ENCODE peak calls at places on chromosome 17, in nine cellular contexts. Y, C, X, L, W, A, B, Q and I are unnamed samples.

GRCh38 chr17:10772425-10773380 is 31.2 kb downstream of the TMEM238L start:
- DNase-seq in W (peak), Y (peak), X (peak), C (peak), A (peak), Q (peak), L (peak), B (peak), I (no peak)

GRCh38 chr17:76593338-76593737 is 7.7 kb upstream of the ST6GALNAC2 start:
- DNase-seq in C (no peak), Y (no peak), A (no peak), B (peak), Q (no peak), W (peak), X (no peak), L (no peak), I (no peak)

GRCh38 chr17:51322390-51323029 is 62.2 kb downstream of the UTP18 start:
- DNase-seq in A (no peak), C (peak), W (peak), Q (peak), L (no peak), X (peak), B (peak), Y (peak), I (no peak)

GRCh38 chr17:49180303-49180702 is 30.1 kb downstream of the GNGT2 start:
- DNase-seq in Q (peak), B (peak), Y (peak), X (peak), W (peak), L (no peak), A (peak), C (peak), I (no peak)

GRCh38 chr17:33987162-33987561 is 267.9 kb upstream of the CCL2 start:
- DNase-seq in B (no peak), C (no peak), X (no peak), A (no peak), L (no peak), W (no peak), Q (no peak), Y (no peak), I (no peak)

GRCh38 chr17:42055496-42055895 is 5.1 kb upstream of the C17orf113 start:
- DNase-seq in Q (no peak), Y (no peak), A (no peak), X (peak), L (no peak), W (no peak), B (no peak), C (no peak), I (no peak)

GRCh38 chr17:10666921-10667320 is 9.8 kb upstream of the MYH3 start:
- DNase-seq in X (no peak), W (no peak), Y (no peak), Q (no peak), L (no peak), C (no peak), A (peak), B (no peak), I (no peak)

GRCh38 chr17:77125432-77125901 is 15.3 kb upstream of the SEC14L1 start:
- DNase-seq in C (no peak), B (peak), Y (no peak), L (peak), W (no peak), X (no peak), Q (no peak), A (peak), I (no peak)

GRCh38 chr17:35898283-35899070 is 18.3 kb upstream of the CCL5 start:
- DNase-seq in W (no peak), Y (no peak), X (no peak), C (no peak), L (no peak), Q (no peak), A (no peak), B (no peak), I (no peak)

GRCh38 chr17:45282683-45283644 is 21.1 kb upstream of the SPATA32 start:
- DNase-seq in A (peak), X (no peak), W (peak), B (no peak), L (no peak), Y (no peak), Q (no peak), C (no peak), I (no peak)

GRCh38 chr17:36937001-36937960 is at the start of gene LHX1:
- DNase-seq in B (no peak), Q (peak), A (no peak), L (no peak), X (peak), W (no peak), Y (no peak), C (no peak), I (no peak)

GRCh38 chr17:38799501-38800236 is at the start of gene PIP4K2B:
- DNase-seq in L (peak), A (peak), C (peak), Y (peak), B (peak), X (peak), W (peak), Q (peak), I (peak)

GRCh38 chr17:69254187-69254586 is 25.6 kb upstream of the ABCA10 start:
- DNase-seq in Q (no peak), C (no peak), L (no peak), A (no peak), B (no peak), X (no peak), Y (no peak), W (no peak), I (no peak)

GRCh38 chr17:36463916-36464764 is 22.3 kb upstream of the ZNHIT3 start:
- DNase-seq in X (peak), A (peak), Y (peak), W (peak), Q (peak), B (peak), C (peak), L (peak), I (no peak)

GRCh38 chr17:39632153-39632941 is 4.6 kb upstream of the STARD3 start:
- DNase-seq in C (no peak), Y (no peak), W (no peak), B (peak), A (no peak), Q (no peak), X (no peak), L (no peak), I (no peak)

GRCh38 chr17:48413613-48414405 is 16.2 kb downstream of the SKAP1 start:
- DNase-seq in B (no peak), W (no peak), A (no peak), C (no peak), X (no peak), Y (no peak), Q (no peak), L (no peak), I (no peak)

GRCh38 chr17:47363171-47363570 is 39.4 kb downstream of the EFCAB13 start:
- DNase-seq in Q (no peak), W (no peak), X (no peak), L (no peak), B (no peak), C (no peak), Y (no peak), A (no peak), I (no peak)

GRCh38 chr17:59002848-59003247 is 103.8 kb downstream of the TRIM37 start:
- DNase-seq in B (no peak), Q (no peak), C (no peak), A (no peak), X (no peak), W (no peak), L (no peak), Y (no peak), I (no peak)

GRCh38 chr17:43338886-43339516 is 59.8 kb upstream of the ARL4D start:
- DNase-seq in B (no peak), W (peak), C (peak), Y (no peak), Q (peak), A (peak), L (no peak), X (peak), I (peak)

GRCh38 chr17:6626616-6627015 is 13.9 kb downstream of the KIAA0753 start:
- DNase-seq in B (no peak), C (no peak), Y (no peak), A (no peak), W (no peak), X (no peak), L (no peak), Q (no peak), I (no peak)

GRCh38 chr17:7856081-7856791 is 1.1 kb downstream of the NAA38 start:
- DNase-seq in X (peak), L (no peak), Q (peak), Y (peak), B (no peak), C (peak), W (no peak), A (peak), I (no peak)

GRCh38 chr17:72517413-72518237 is 396.8 kb downstream of the SOX9 start:
- DNase-seq in Q (no peak), Y (no peak), C (no peak), A (no peak), L (no peak), W (no peak), B (no peak), X (no peak), I (no peak)

GRCh38 chr17:43917348-43918025 is 10.2 kb upstream of the MPP2 start:
- DNase-seq in Y (no peak), C (peak), X (peak), B (no peak), Q (peak), A (peak), L (no peak), W (peak), I (no peak)

GRCh38 chr17:50638851-50639767 is 4.4 kb downstream of the ABCC3 start:
- DNase-seq in Q (no peak), Y (no peak), X (peak), A (peak), W (peak), B (peak), C (no peak), L (peak), I (no peak)

GRCh38 chr17:4249452-4250029 is 14.2 kb downstream of the ANKFY1 start:
- DNase-seq in B (no peak), W (peak), A (peak), X (no peak), Y (peak), L (no peak), Q (peak), C (peak), I (no peak)

GRCh38 chr17:44442806-44443205 is 53.4 kb upstream of the ITGA2B start:
- DNase-seq in Q (no peak), B (no peak), C (no peak), Y (no peak), L (no peak), W (no peak), X (no peak), A (no peak), I (no peak)

GRCh38 chr17:64177346-64178010 is 47.5 kb upstream of the ERN1 start:
- DNase-seq in X (no peak), L (no peak), B (no peak), Y (no peak), C (no peak), W (no peak), A (no peak), Q (no peak), I (no peak)

GRCh38 chr17:38418069-38418692 is 10.1 kb upstream of the ARHGAP23 start:
- DNase-seq in X (no peak), A (no peak), Q (no peak), Y (no peak), L (no peak), W (no peak), B (no peak), C (no peak), I (no peak)

GRCh38 chr17:49515196-49515770 is 20.2 kb downstream of the NGFR start:
- DNase-seq in L (no peak), A (peak), Q (peak), X (peak), W (peak), C (peak), B (peak), Y (peak), I (no peak)

GRCh38 chr17:67050066-67050465 is 5.7 kb downstream of the CACNG1 start:
- DNase-seq in X (no peak), Q (no peak), W (no peak), Y (no peak), L (no peak), C (no peak), B (no peak), A (no peak), I (no peak)

GRCh38 chr17:42266918-42267766 is 9.0 kb downstream of the STAT5B start:
- DNase-seq in C (no peak), Y (no peak), Q (no peak), B (peak), L (no peak), A (peak), X (no peak), W (peak), I (no peak)

GRCh38 chr17:55163408-55163807 is 101.4 kb upstream of the HLF start:
- DNase-seq in L (no peak), C (no peak), A (no peak), Y (no peak), X (no peak), B (no peak), W (no peak), Q (no peak), I (no peak)

GRCh38 chr17:62626719-62627218 is 701 bp upstream of the MRC2 start:
- DNase-seq in B (no peak), Q (peak), W (peak), Y (peak), L (no peak), A (peak), C (no peak), X (peak), I (no peak)

DNA sequence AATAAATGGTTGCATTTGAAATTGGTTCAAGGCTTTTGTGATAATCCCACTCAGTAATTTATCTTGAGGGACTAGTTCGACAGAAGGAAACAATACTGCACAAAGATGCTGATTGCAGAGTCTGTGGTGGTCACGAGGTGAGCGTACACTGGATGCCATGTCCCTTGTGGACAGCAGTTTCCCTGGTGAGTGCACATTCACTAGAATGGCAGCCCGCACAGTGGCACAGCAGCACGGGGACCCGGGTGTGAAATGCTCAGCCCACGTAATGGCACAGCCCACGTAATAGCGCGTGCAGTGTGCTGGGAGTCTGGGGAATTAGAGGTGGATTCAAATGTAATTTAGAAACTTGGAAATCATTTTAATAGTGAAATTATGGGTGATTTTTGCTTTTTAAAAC is 154.0 kb downstream of the LGALS9B start:
- DNase-seq in Y (no peak), C (no peak), L (no peak), B (no peak), W (no peak), X (no peak), A (no peak), Q (no peak), I (no peak)
- H3K9ac ChIP-seq in Y (no peak), C (no peak), L (no peak), B (no peak), W (no peak), X (no peak), A (no peak), Q (no peak), I (no peak)

GRCh38 chr17:79812206-79812968 is 15.5 kb upstream of the CBX8 start:
- DNase-seq in X (no peak), C (no peak), B (no peak), W (no peak), Y (no peak), A (no peak), Q (peak), L (no peak), I (no peak)

GRCh38 chr17:79811888-79812205 is 15.0 kb upstream of the CBX8 start:
- DNase-seq in C (no peak), A (no peak), Y (no peak), X (peak), W (no peak), L (no peak), B (no peak), Q (no peak), I (no peak)

GRCh38 chr17:79809530-79810137 is 12.8 kb upstream of the CBX8 start:
- DNase-seq in L (no peak), C (no peak), Q (peak), B (no peak), W (no peak), Y (no peak), X (peak), A (no peak), I (no peak)

GRCh38 chr17:79810138-79811027 is 13.5 kb upstream of the CBX8 start:
- DNase-seq in L (no peak), Q (peak), Y (no peak), C (peak), X (peak), B (peak), A (peak), W (peak), I (no peak)

DNA sequence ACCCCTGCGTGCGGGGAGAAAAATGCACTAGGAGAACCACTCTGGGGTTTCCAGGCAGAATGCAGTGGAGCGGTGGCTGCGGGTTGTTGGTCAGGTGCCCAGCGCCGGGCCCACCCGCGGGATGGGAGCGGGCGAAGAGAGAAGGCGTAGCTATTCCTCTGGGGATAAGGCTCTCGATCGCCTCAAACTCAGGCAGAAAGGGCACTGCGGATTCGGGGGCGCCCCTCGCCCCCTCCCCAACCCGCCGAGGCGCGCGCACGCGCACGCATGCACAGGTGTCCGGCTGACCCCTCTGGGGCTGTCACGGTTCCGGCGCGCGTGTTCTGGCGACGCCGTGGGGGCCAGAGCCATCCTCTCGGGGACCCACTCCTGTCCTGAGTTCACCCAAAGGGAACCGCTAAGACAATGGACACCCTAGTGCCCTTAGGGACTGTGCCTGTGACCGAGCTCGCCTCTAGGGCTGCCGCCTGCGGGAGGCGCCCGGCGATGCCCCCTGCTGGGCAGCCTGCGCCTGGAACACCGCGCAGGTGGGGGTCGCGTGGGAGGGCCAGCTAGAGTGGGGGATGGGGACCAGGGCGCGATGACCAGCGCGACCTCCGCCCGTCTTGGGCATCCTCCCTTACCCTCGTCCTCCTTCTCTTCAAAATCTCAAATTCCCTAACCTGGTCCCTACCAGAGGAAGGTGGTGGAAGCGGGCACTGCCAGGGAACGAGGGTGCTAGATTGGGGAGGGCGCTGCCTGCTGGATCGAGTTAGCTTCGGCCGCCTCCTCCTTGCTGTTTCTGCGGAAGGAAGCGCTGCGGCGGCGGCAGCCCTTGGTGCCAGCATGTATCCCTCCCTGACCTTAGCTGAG is 14.4 kb upstream of the CBX8 start:
- DNase-seq in L (no peak), C (no peak), A (no peak), W (no peak), Y (no peak), Q (peak), B (peak), X (peak), I (no peak)
- H3K9ac ChIP-seq in L (no peak), C (no peak), A (no peak), W (no peak), Y (no peak), Q (no peak), B (peak), X (no peak), I (peak)

DNA sequence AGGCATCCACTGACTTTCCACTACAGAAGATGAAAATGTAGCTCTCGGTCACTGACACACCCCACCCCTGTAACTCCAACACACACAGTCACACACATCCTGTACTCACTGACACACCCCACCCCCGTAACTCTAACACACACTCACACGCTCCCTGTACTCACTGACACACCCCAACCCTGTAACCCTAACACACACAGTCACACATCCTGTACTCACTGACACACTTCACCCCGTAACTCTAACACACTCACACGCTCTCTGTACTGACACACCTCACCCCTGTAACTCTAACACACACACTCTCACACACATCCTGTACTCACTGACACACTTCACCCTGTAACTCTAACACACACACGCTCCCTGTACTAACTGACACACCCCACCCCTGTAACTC is 22.8 kb upstream of the WDR45B start:
- DNase-seq in C (no peak), X (no peak), Y (no peak), B (no peak), Q (no peak), L (no peak), W (no peak), A (no peak), I (no peak)
- H3K9ac ChIP-seq in C (no peak), X (no peak), Y (no peak), B (no peak), Q (no peak), L (no peak), W (no peak), A (no peak), I (no peak)

DNA sequence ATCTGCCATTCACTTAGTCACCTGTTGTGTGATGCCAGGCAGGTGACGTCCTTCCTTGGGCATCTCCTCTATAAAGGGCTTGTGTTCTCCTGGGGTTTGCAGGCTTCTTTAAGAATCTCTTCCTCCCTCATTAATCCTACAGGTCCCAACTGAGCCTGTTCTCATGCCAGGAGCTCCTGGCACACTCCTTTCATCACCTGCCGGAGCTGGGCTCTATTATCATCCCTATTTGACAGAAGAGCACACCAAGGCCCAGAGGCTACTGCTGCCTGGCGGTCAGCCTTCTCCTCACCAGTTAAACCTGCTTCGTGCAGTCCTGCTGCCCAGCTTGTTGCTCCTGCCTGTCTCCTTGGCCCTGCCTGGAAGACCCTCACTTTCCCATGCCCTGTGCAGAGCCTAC is 51.2 kb downstream of the RAI1 start:
- DNase-seq in X (no peak), C (no peak), W (no peak), B (no peak), L (no peak), A (no peak), Y (no peak), Q (no peak), I (no peak)
- H3K9ac ChIP-seq in X (no peak), C (no peak), W (no peak), B (no peak), L (peak), A (no peak), Y (no peak), Q (no peak), I (no peak)

GRCh38 chr17:61334673-61335072 is 65.0 kb upstream of the TBX2 start:
- DNase-seq in Q (no peak), B (no peak), C (no peak), A (no peak), X (no peak), W (no peak), L (no peak), Y (no peak), I (no peak)
- H3K9ac ChIP-seq in Q (no peak), B (no peak), C (no peak), A (no peak), X (no peak), W (no peak), L (no peak), Y (no peak), I (no peak)

GRCh38 chr17:79929257-79930076 is 90.2 kb upstream of the CBX4 start:
- DNase-seq in Q (peak), Y (no peak), X (peak), B (no peak), A (no peak), W (no peak), C (no peak), L (no peak), I (no peak)
- H3K9ac ChIP-seq in Q (no peak), Y (no peak), X (no peak), B (no peak), A (no peak), W (no peak), C (no peak), L (no peak), I (no peak)

DNA sequence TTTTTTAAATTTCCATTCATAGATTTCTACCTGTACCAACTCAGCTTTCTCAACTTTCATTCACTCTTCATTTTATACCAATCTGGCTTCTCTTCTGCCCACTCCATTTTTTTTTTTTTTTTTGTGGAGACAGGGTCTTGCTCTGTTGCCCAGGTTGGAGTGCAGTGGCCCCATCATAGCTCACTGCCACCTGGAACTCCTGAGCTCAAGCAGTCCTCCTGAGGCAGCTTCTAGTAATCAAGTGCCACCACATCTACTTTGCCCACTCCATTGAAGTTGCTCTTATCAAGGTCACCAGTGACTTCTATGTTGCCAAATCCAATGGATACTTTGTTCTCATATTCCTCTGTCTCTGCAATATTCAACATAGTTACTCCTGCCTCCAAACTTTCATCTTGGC is 1.7 kb downstream of the SUPT6H start:
- DNase-seq in Q (no peak), X (no peak), A (no peak), C (no peak), B (no peak), W (no peak), Y (no peak), L (no peak), I (no peak)
- H3K9ac ChIP-seq in Q (no peak), X (no peak), A (no peak), C (no peak), B (no peak), W (no peak), Y (no peak), L (no peak), I (no peak)